ENCODE peak calls at places on chromosomes 4 and X, in nine cellular contexts. O, S, G, I, X, Z, K, J and U are unnamed samples.

GRCh38 chrX:116436358-116436816 is at the start of gene SLC6A14:
- DNase-seq in O (no peak), S (no peak), G (no peak), I (no peak), X (no peak), Z (peak), K (no peak), J (peak), U (no peak)

GRCh38 chr4:77023920-77024319 is 51.9 kb downstream of the CCNI start:
- DNase-seq in O (no peak), S (no peak), G (no peak), I (no peak), X (no peak), Z (no peak), K (no peak), J (no peak), U (no peak)

GRCh38 chr4:55396305-55397023 is 707 bp downstream of the TMEM165 start:
- DNase-seq in O (no peak), S (peak), G (peak), I (peak), X (peak), Z (peak), K (no peak), J (peak), U (peak)

GRCh38 chr4:73447701-73448100 is 11.7 kb downstream of the AFP start:
- DNase-seq in O (no peak), S (no peak), G (no peak), I (peak), X (no peak), Z (no peak), K (no peak), J (no peak), U (peak)

GRCh38 chr4:75786526-75786925 is 62.1 kb downstream of the USO1 start:
- DNase-seq in O (no peak), S (no peak), G (no peak), I (no peak), X (no peak), Z (no peak), K (no peak), J (no peak), U (no peak)

GRCh38 chrX:107549504-107549903 is 78.8 kb upstream of the PRPS1 start:
- DNase-seq in O (no peak), S (no peak), G (no peak), I (no peak), X (no peak), Z (no peak), K (no peak), J (no peak), U (no peak)

GRCh38 chrX:57669961-57670360 is 10.1 kb downstream of the NLRP2B start:
- DNase-seq in O (no peak), S (no peak), G (no peak), I (no peak), X (no peak), Z (no peak), K (no peak), J (no peak), U (no peak)

GRCh38 chr4:128364565-128364964 is 77.0 kb upstream of the PGRMC2 start:
- DNase-seq in O (no peak), S (no peak), G (no peak), I (peak), X (no peak), Z (no peak), K (no peak), J (no peak), U (no peak)

GRCh38 chrX:77447339-77448149 is at the start of gene FGF16:
- DNase-seq in O (no peak), S (no peak), G (no peak), I (no peak), X (no peak), Z (peak), K (no peak), J (peak), U (no peak)

GRCh38 chr4:181753189-181753588 is 490.0 kb upstream of the TENM3 start:
- DNase-seq in O (no peak), S (no peak), G (no peak), I (no peak), X (no peak), Z (no peak), K (no peak), J (no peak), U (no peak)

GRCh38 chr4:24778427-24779225 is 16.7 kb upstream of the SOD3 start:
- DNase-seq in O (no peak), S (no peak), G (no peak), I (peak), X (no peak), Z (no peak), K (peak), J (no peak), U (peak)

GRCh38 chr4:55074386-55074785 is 51.0 kb downstream of the KDR start:
- DNase-seq in O (no peak), S (no peak), G (no peak), I (peak), X (no peak), Z (no peak), K (no peak), J (no peak), U (peak)

GRCh38 chr4:153528705-153529493 is 62.7 kb downstream of the TMEM131L start:
- DNase-seq in O (no peak), S (no peak), G (no peak), I (no peak), X (no peak), Z (no peak), K (no peak), J (no peak), U (no peak)

GRCh38 chr4:140237616-140238352 is 83.8 kb upstream of the MAML3 start:
- DNase-seq in O (no peak), S (peak), G (peak), I (peak), X (peak), Z (peak), K (peak), J (peak), U (peak)